ENCODE peak calls at places on chromosome 10, in eight cellular contexts. C is aorta; S is ELF-1; Z is ovary; M is stimulated activated CD4-positive, alpha-beta T cell treated with anti-CD3 and anti-CD28 coated beads, Interleukin-4, amount 100 ng/mL, for 48 hours; X is amniotic stem cell; U is ELR; Y is T-helper 1 cell. D is an unnamed sample.

GRCh38 chr10:44382981-44383748 is 1.7 kb downstream of the CXCL12 start:
- DNase-seq in C (peak; percentile 43), S (peak; percentile 25), Z (no peak), M (no peak), X (no peak), U (no peak), Y (no peak), D (no peak)

GRCh38 chr10:119831656-119832055 is 41.0 kb downstream of the MCMBP start:
- DNase-seq in C (no peak), S (no peak), Z (no peak), M (no peak), X (no peak), U (no peak), Y (no peak), D (no peak)

GRCh38 chr10:91378061-91378460 is 32.1 kb upstream of the HECTD2 start:
- DNase-seq in C (no peak), S (no peak), Z (no peak), M (no peak), X (peak; percentile 3), U (peak; percentile 72), Y (no peak), D (no peak)

GRCh38 chr10:79148452-79149344 is 79.9 kb downstream of the ZMIZ1 start:
- DNase-seq in C (peak; percentile 87), S (no peak), Z (no peak), M (no peak), X (no peak), U (peak; percentile 84), Y (no peak), D (peak; percentile 82)

GRCh38 chr10:70805619-70806215 is 10.0 kb upstream of the SGPL1 start:
- DNase-seq in C (no peak), S (no peak), Z (no peak), M (no peak), X (no peak), U (no peak), Y (no peak), D (no peak)

GRCh38 chr10:47287365-47287802 is 12.6 kb upstream of the GDF10 start:
- DNase-seq in C (peak; percentile 54), S (peak; percentile 19), Z (no peak), M (no peak), X (no peak), U (no peak), Y (no peak), D (no peak)

GRCh38 chr10:132458595-132459251 is 61.7 kb downstream of the PWWP2B start:
- DNase-seq in C (peak; percentile 64), S (peak; percentile 58), Z (peak; percentile 53), M (peak; percentile 65), X (no peak), U (peak; percentile 49), Y (peak; percentile 22), D (peak; percentile 94)

GRCh38 chr10:34666008-34666700 is 148.9 kb downstream of the PARD3 start:
- DNase-seq in C (no peak), S (peak; percentile 72), Z (peak; percentile 45), M (no peak), X (peak; percentile 92), U (peak; percentile 91), Y (no peak), D (peak; percentile 71)

GRCh38 chr10:60594476-60595051 is 183.7 kb upstream of the CDK1 start:
- DNase-seq in C (no peak), S (no peak), Z (no peak), M (no peak), X (no peak), U (peak; percentile 32), Y (peak; percentile 26), D (no peak)

GRCh38 chr10:63423489-63423888 is 42.3 kb downstream of the JMJD1C start:
- DNase-seq in C (no peak), S (no peak), Z (no peak), M (no peak), X (no peak), U (no peak), Y (no peak), D (no peak)

GRCh38 chr10:54501919-54502318 is 299.1 kb downstream of the PCDH15 start:
- DNase-seq in C (no peak), S (no peak), Z (no peak), M (no peak), X (no peak), U (no peak), Y (no peak), D (no peak)

GRCh38 chr10:90193240-90193985 is 492.0 kb downstream of the KIF20B start:
- DNase-seq in C (no peak), S (no peak), Z (no peak), M (no peak), X (peak; percentile 61), U (peak; percentile 48), Y (no peak), D (no peak)

GRCh38 chr10:72744566-72744965 is 52.6 kb downstream of the MCU start:
- DNase-seq in C (no peak), S (peak; percentile 22), Z (no peak), M (no peak), X (no peak), U (no peak), Y (no peak), D (no peak)

GRCh38 chr10:113456741-113457140 is 96.1 kb upstream of the HABP2 start:
- DNase-seq in C (no peak), S (no peak), Z (no peak), M (no peak), X (no peak), U (no peak), Y (no peak), D (no peak)

GRCh38 chr10:35372329-35372728 is 36.0 kb downstream of the CCNY start:
- DNase-seq in C (no peak), S (no peak), Z (no peak), M (no peak), X (no peak), U (peak; percentile 86), Y (no peak), D (no peak)

GRCh38 chr10:127243490-127244272 is 47.3 kb upstream of the INSYN2A start:
- DNase-seq in C (no peak), S (peak; percentile 67), Z (peak; percentile 12), M (peak; percentile 27), X (no peak), U (peak; percentile 60), Y (peak; percentile 25), D (no peak)

GRCh38 chr10:6494934-6495592 is 85.0 kb downstream of the PRKCQ start:
- DNase-seq in C (no peak), S (no peak), Z (no peak), M (no peak), X (no peak), U (no peak), Y (peak; percentile 79), D (no peak)

GRCh38 chr10:86349474-86349873 is 17.1 kb downstream of the GRID1 start:
- DNase-seq in C (peak; percentile 10), S (peak; percentile 74), Z (no peak), M (no peak), X (no peak), U (peak; percentile 45), Y (no peak), D (no peak)

GRCh38 chr10:110175406-110175805 is 32.0 kb upstream of the MXI1 start:
- DNase-seq in C (no peak), S (no peak), Z (no peak), M (no peak), X (no peak), U (no peak), Y (no peak), D (no peak)

GRCh38 chr10:43111101-43111500 is 27.1 kb upstream of the CSGALNACT2 start:
- DNase-seq in C (no peak), S (no peak), Z (no peak), M (no peak), X (no peak), U (no peak), Y (no peak), D (no peak)

GRCh38 chr10:24256619-24257018 is 47.7 kb downstream of the KIAA1217 start:
- DNase-seq in C (no peak), S (no peak), Z (no peak), M (no peak), X (no peak), U (no peak), Y (no peak), D (no peak)

GRCh38 chr10:62305813-62306212 is 37.2 kb upstream of the RTKN2 start:
- DNase-seq in C (no peak), S (no peak), Z (no peak), M (no peak), X (no peak), U (no peak), Y (no peak), D (no peak)

GRCh38 chr10:48287417-48288391 is 13.2 kb upstream of the FRMPD2 start:
- DNase-seq in C (no peak), S (no peak), Z (no peak), M (no peak), X (no peak), U (no peak), Y (peak; percentile 43), D (no peak)